ENCODE peak calls at places on chromosomes 16 and 17, in eight cellular contexts. T is T-cell; V is WERI-Rb-1; N is body of pancreas; F is chondrocyte; Z is ovary; X is stimulated activated CD4-positive, alpha-beta T cell treated with anti-CD3 and anti-CD28 coated beads, Interleukin-1b, Interleukin-23, amount 100 ng/mL, for 1 hour; G is erythroblast. I is an unnamed sample.

GRCh38 chr16:1152123-1152638 is 725 bp upstream of the CACNA1H start:
- DNase-seq in T (peak), V (peak), N (no peak), F (no peak), Z (peak), X (no peak), G (peak), I (no peak)

GRCh38 chr17:68840073-68840472 is 115.1 kb downstream of the ABCA8 start:
- DNase-seq in T (no peak), V (no peak), N (no peak), F (no peak), Z (no peak), X (no peak), G (no peak), I (no peak)

GRCh38 chr16:15854906-15855703 is 1.7 kb downstream of the MYH11 start:
- DNase-seq in T (no peak), V (no peak), N (no peak), F (no peak), Z (no peak), X (no peak), G (no peak), I (no peak)

GRCh38 chr17:44979426-44980273 is 11.5 kb upstream of the C1QL1 start:
- DNase-seq in T (no peak), V (no peak), N (no peak), F (no peak), Z (peak), X (no peak), G (no peak), I (no peak)

GRCh38 chr16:86634290-86634689 is 55.9 kb downstream of the FOXL1 start:
- DNase-seq in T (no peak), V (no peak), N (no peak), F (no peak), Z (no peak), X (no peak), G (no peak), I (no peak)

GRCh38 chr16:77762260-77762659 is 26.1 kb upstream of the VAT1L start:
- DNase-seq in T (no peak), V (no peak), N (no peak), F (no peak), Z (no peak), X (no peak), G (no peak), I (no peak)

GRCh38 chr16:82755570-82756282 is 129.0 kb downstream of the CDH13 start:
- DNase-seq in T (no peak), V (peak), N (no peak), F (no peak), Z (no peak), X (no peak), G (no peak), I (no peak)

GRCh38 chr16:67169642-67170167 is 633 bp upstream of the NOL3 start:
- DNase-seq in T (peak), V (peak), N (no peak), F (no peak), Z (peak), X (no peak), G (peak), I (no peak)

GRCh38 chr16:66605177-66605999 is 884 bp downstream of the CMTM3 start:
- DNase-seq in T (peak), V (peak), N (no peak), F (no peak), Z (peak), X (no peak), G (no peak), I (no peak)

GRCh38 chr17:40515491-40516041 is 14.1 kb upstream of the TNS4 start:
- DNase-seq in T (peak), V (no peak), N (no peak), F (peak), Z (no peak), X (no peak), G (no peak), I (no peak)

GRCh38 chr16:8795818-8796217 is 1.6 kb downstream of the TMEM186 start:
- DNase-seq in T (no peak), V (no peak), N (no peak), F (no peak), Z (no peak), X (no peak), G (no peak), I (no peak)

GRCh38 chr16:11748404-11749254 is 6.0 kb upstream of the TXNDC11 start:
- DNase-seq in T (no peak), V (peak), N (peak), F (no peak), Z (no peak), X (no peak), G (no peak), I (peak)

GRCh38 chr16:9345046-9345445 is 253.6 kb downstream of the HAPSTR1 start:
- DNase-seq in T (no peak), V (no peak), N (no peak), F (no peak), Z (no peak), X (no peak), G (no peak), I (no peak)

GRCh38 chr17:59872351-59872750 is 20.4 kb downstream of the TUBD1 start:
- DNase-seq in T (no peak), V (no peak), N (no peak), F (no peak), Z (no peak), X (no peak), G (no peak), I (no peak)

GRCh38 chr17:38324141-38324540 is 19.6 kb downstream of the GPR179 start:
- DNase-seq in T (no peak), V (no peak), N (no peak), F (no peak), Z (no peak), X (no peak), G (no peak), I (no peak)

GRCh38 chr17:48636177-48637018 is 10.2 kb upstream of the HOXB9 start:
- DNase-seq in T (peak), V (peak), N (peak), F (no peak), Z (no peak), X (no peak), G (peak), I (no peak)

GRCh38 chr17:31560836-31561235 is 169.4 kb downstream of the RAB11FIP4 start:
- DNase-seq in T (no peak), V (no peak), N (no peak), F (no peak), Z (no peak), X (no peak), G (no peak), I (no peak)

GRCh38 chr17:30113213-30113612 is 3.4 kb upstream of the NSRP1 start:
- DNase-seq in T (no peak), V (no peak), N (no peak), F (no peak), Z (no peak), X (no peak), G (no peak), I (no peak)

GRCh38 chr17:40952675-40953074 is 14.1 kb downstream of the KRT39 start:
- DNase-seq in T (no peak), V (no peak), N (peak), F (no peak), Z (no peak), X (no peak), G (no peak), I (peak)

GRCh38 chr16:11078812-11079459 is 134.6 kb downstream of the CLEC16A start:
- DNase-seq in T (no peak), V (no peak), N (peak), F (peak), Z (peak), X (no peak), G (no peak), I (peak)

GRCh38 chr17:37430051-37430591 is 23.4 kb downstream of the TADA2A start:
- DNase-seq in T (no peak), V (no peak), N (no peak), F (no peak), Z (no peak), X (no peak), G (peak), I (no peak)